ENCODE peak calls at places on chromosome 1, in seven cellular contexts. B is left lung, M is thyroid gland, G is tibial artery, W is fibroblast of lung, F is fibroblast of the aortic adventitia, N is A549. R is an unnamed sample.

GRCh38 chr1:27968692-27969091 is 8.9 kb downstream of the XKR8 start:
- DNase-seq in B (no peak), M (no peak), G (no peak), W (peak), F (peak), N (no peak), R (peak)

GRCh38 chr1:150507912-150508864 is at the start of gene ECM1:
- DNase-seq in B (no peak), M (no peak), G (peak), W (peak), F (peak), N (peak), R (no peak)

GRCh38 chr1:18246543-18246942 is 138.9 kb downstream of the IGSF21 start:
- DNase-seq in B (no peak), M (no peak), G (no peak), W (no peak), F (no peak), N (peak), R (no peak)

GRCh38 chr1:41823453-41823852 is 95.3 kb downstream of the HIVEP3 start:
- DNase-seq in B (no peak), M (peak), G (no peak), W (peak), F (peak), N (no peak), R (no peak)

GRCh38 chr1:185551008-185551407 is 183.2 kb upstream of the HMCN1 start:
- DNase-seq in B (peak), M (no peak), G (peak), W (no peak), F (no peak), N (no peak), R (no peak)

GRCh38 chr1:66436378-66437135 is 97.4 kb upstream of the SGIP1 start:
- DNase-seq in B (no peak), M (no peak), G (no peak), W (peak), F (peak), N (peak), R (peak)

GRCh38 chr1:216051071-216051470 is 372.2 kb downstream of the USH2A start:
- DNase-seq in B (no peak), M (no peak), G (no peak), W (no peak), F (no peak), N (no peak), R (no peak)

GRCh38 chr1:198755715-198756114 is 116.9 kb downstream of the PTPRC start:
- DNase-seq in B (no peak), M (no peak), G (no peak), W (no peak), F (no peak), N (no peak), R (no peak)

GRCh38 chr1:10114746-10115145 is 82.0 kb downstream of the UBE4B start:
- DNase-seq in B (no peak), M (no peak), G (no peak), W (no peak), F (no peak), N (no peak), R (no peak)

GRCh38 chr1:245155186-245156040 is 628 bp downstream of the KIF26B start:
- DNase-seq in B (peak), M (peak), G (no peak), W (peak), F (peak), N (peak), R (no peak)

GRCh38 chr1:31617218-31617916 is at the start of gene HCRTR1:
- DNase-seq in B (peak), M (no peak), G (no peak), W (no peak), F (no peak), N (no peak), R (no peak)

GRCh38 chr1:56551691-56552090 is 27.7 kb downstream of the PLPP3 start:
- DNase-seq in B (no peak), M (peak), G (no peak), W (peak), F (no peak), N (no peak), R (no peak)

GRCh38 chr1:235954306-235955283 is 87.9 kb upstream of the LYST start:
- DNase-seq in B (peak), M (peak), G (peak), W (peak), F (no peak), N (no peak), R (no peak)

GRCh38 chr1:87766737-87767136 is 438.1 kb downstream of the LMO4 start:
- DNase-seq in B (no peak), M (no peak), G (no peak), W (no peak), F (no peak), N (peak), R (no peak)

GRCh38 chr1:210496063-210496462 is 167.4 kb downstream of the HHAT start:
- DNase-seq in B (no peak), M (no peak), G (no peak), W (peak), F (peak), N (no peak), R (peak)

GRCh38 chr1:240611228-240611618 is 732 bp downstream of the GREM2 start:
- DNase-seq in B (no peak), M (no peak), G (no peak), W (no peak), F (no peak), N (no peak), R (no peak)

GRCh38 chr1:45009956-45010854 is 919 bp downstream of the HECTD3 start:
- DNase-seq in B (peak), M (peak), G (no peak), W (no peak), F (no peak), N (peak), R (no peak)

GRCh38 chr1:176643536-176643935 is 180.6 kb downstream of the PAPPA2 start:
- DNase-seq in B (no peak), M (no peak), G (no peak), W (peak), F (peak), N (no peak), R (no peak)

GRCh38 chr1:206895837-206896242 is 1.4 kb upstream of the IL24 start:
- DNase-seq in B (no peak), M (peak), G (no peak), W (peak), F (peak), N (peak), R (peak)

GRCh38 chr1:118821801-118822200 is 166.3 kb downstream of the TBX15 start:
- DNase-seq in B (no peak), M (no peak), G (peak), W (no peak), F (peak), N (no peak), R (no peak)

GRCh38 chr1:202615501-202616354 is 94.5 kb downstream of the SYT2 start:
- DNase-seq in B (no peak), M (no peak), G (peak), W (peak), F (peak), N (no peak), R (no peak)

GRCh38 chr1:2201062-2201461 is 6.5 kb upstream of the FAAP20 start:
- DNase-seq in B (peak), M (no peak), G (no peak), W (no peak), F (no peak), N (no peak), R (no peak)

GRCh38 chr1:2202008-2202575 is 7.5 kb upstream of the FAAP20 start:
- DNase-seq in B (peak), M (no peak), G (no peak), W (no peak), F (no peak), N (no peak), R (no peak)

GRCh38 chr1:2198571-2198970 is 4.0 kb upstream of the FAAP20 start:
- DNase-seq in B (no peak), M (peak), G (no peak), W (no peak), F (no peak), N (no peak), R (no peak)

GRCh38 chr1:2199042-2199810 is 4.7 kb upstream of the FAAP20 start:
- DNase-seq in B (peak), M (peak), G (peak), W (peak), F (peak), N (peak), R (peak)

DNA sequence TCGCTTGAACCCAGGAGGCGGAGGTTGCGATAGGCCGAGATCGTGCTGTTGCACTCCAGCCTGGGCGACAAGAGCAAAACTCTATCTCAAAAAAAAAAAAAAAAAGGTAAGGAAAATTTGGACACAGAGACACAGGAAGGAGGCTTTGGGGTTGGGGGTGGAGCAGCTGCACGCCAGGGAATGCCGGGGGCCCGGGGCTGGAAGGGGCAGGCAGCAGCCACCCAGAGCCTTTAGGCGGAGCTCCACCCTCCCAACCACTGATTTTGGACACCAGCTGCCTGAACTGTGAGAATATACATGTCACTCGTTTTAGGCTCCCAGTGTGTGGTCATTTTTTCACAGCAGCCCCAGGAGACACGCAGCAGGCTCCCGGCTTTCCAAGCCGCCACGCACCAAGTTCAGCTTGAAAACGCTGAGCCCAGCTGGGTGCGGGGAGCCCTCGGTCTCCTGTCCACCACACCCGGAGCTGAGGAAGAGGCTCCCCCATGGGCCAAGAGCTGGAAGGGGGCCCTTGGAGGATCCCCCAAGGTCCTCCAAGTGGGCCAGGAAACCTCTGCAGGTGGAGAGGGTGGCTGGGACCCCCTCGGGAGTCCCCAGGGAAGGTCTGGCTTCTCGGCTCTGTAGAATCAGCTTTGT is 5.9 kb upstream of the FAAP20 start:
- DNase-seq in B (peak), M (no peak), G (no peak), W (no peak), F (no peak), N (no peak), R (no peak)
- H3K4me3 ChIP-seq in B (no peak), M (no peak), G (no peak), W (peak), F (peak), N (no peak), R (no peak)

GRCh38 chr1:15064217-15064929 is 89.2 kb upstream of the TMEM51 start:
- DNase-seq in B (peak), M (no peak), G (no peak), W (no peak), F (no peak), N (no peak), R (no peak)
- TF ChIP-seq CTCF in B (no peak), M (no peak), G (no peak), W (no peak), F (no peak), N (no peak), R (no peak)

GRCh38 chr1:172662464-172663109 is 3.7 kb downstream of the FASLG start:
- DNase-seq in B (no peak), M (peak), G (peak), W (peak), F (no peak), N (no peak), R (peak)

GRCh38 chr1:172656576-172656975 is 2.3 kb upstream of the FASLG start:
- DNase-seq in B (no peak), M (no peak), G (no peak), W (no peak), F (no peak), N (no peak), R (no peak)

GRCh38 chr1:172657586-172657985 is 1.3 kb upstream of the FASLG start:
- DNase-seq in B (no peak), M (no peak), G (no peak), W (no peak), F (no peak), N (no peak), R (no peak)

GRCh38 chr1:172661107-172661506 is 2.2 kb downstream of the FASLG start:
- DNase-seq in B (no peak), M (no peak), G (no peak), W (no peak), F (no peak), N (no peak), R (no peak)

GRCh38 chr1:172658871-172659453 is at the start of gene FASLG:
- DNase-seq in B (peak), M (no peak), G (no peak), W (no peak), F (no peak), N (no peak), R (no peak)
- H3K4me3 ChIP-seq in B (no peak), M (no peak), G (no peak), W (no peak), F (no peak), N (no peak), R (no peak)

GRCh38 chr1:229231754-229232119 is 39.2 kb upstream of the RAB4A start:
- DNase-seq in B (no peak), M (no peak), G (no peak), W (no peak), F (no peak), N (no peak), R (no peak)
- TF ChIP-seq CTCF in B (no peak), M (no peak), G (no peak), W (no peak), F (no peak), N (peak), R (no peak)

GRCh38 chr1:220922951-220923350 is 43.7 kb downstream of the HLX start:
- DNase-seq in B (no peak), M (no peak), G (no peak), W (no peak), F (no peak), N (no peak), R (no peak)

GRCh38 chr1:220921498-220921897 is 42.3 kb downstream of the HLX start:
- DNase-seq in B (no peak), M (no peak), G (no peak), W (no peak), F (no peak), N (no peak), R (no peak)

GRCh38 chr1:220920967-220921366 is 41.7 kb downstream of the HLX start:
- DNase-seq in B (no peak), M (no peak), G (no peak), W (no peak), F (no peak), N (no peak), R (no peak)

GRCh38 chr1:220924331-220924730 is 45.1 kb downstream of the HLX start:
- DNase-seq in B (no peak), M (no peak), G (no peak), W (no peak), F (no peak), N (no peak), R (no peak)

GRCh38 chr1:220921991-220922390 is 42.7 kb downstream of the HLX start:
- DNase-seq in B (no peak), M (no peak), G (no peak), W (no peak), F (no peak), N (no peak), R (no peak)
- H3K4me3 ChIP-seq in B (no peak), M (no peak), G (no peak), W (no peak), F (no peak), N (no peak), R (no peak)

GRCh38 chr1:58431847-58432246 is 114.7 kb downstream of the OMA1 start:
- DNase-seq in B (no peak), M (no peak), G (no peak), W (no peak), F (no peak), N (no peak), R (no peak)

GRCh38 chr1:58434181-58434580 is 112.3 kb downstream of the OMA1 start:
- DNase-seq in B (no peak), M (no peak), G (no peak), W (no peak), F (no peak), N (no peak), R (no peak)

GRCh38 chr1:58430355-58431335 is 115.9 kb downstream of the OMA1 start:
- DNase-seq in B (no peak), M (no peak), G (no peak), W (peak), F (no peak), N (no peak), R (no peak)

GRCh38 chr1:58434587-58434986 is 111.9 kb downstream of the OMA1 start:
- DNase-seq in B (no peak), M (no peak), G (no peak), W (no peak), F (no peak), N (no peak), R (no peak)

GRCh38 chr1:58432813-58433668 is 113.5 kb downstream of the OMA1 start:
- DNase-seq in B (no peak), M (peak), G (no peak), W (peak), F (peak), N (no peak), R (peak)
- TF ChIP-seq CTCF in B (no peak), M (no peak), G (no peak), W (no peak), F (no peak), N (no peak), R (peak)

GRCh38 chr1:43004587-43005459 is 46.2 kb upstream of the SLC2A1 start:
- DNase-seq in B (no peak), M (no peak), G (no peak), W (no peak), F (no peak), N (no peak), R (no peak)

GRCh38 chr1:43005460-43006351 is 47.0 kb upstream of the SLC2A1 start:
- DNase-seq in B (no peak), M (no peak), G (no peak), W (no peak), F (no peak), N (no peak), R (no peak)

GRCh38 chr1:43001434-43001833 is 42.8 kb upstream of the SLC2A1 start:
- DNase-seq in B (no peak), M (no peak), G (no peak), W (no peak), F (no peak), N (no peak), R (no peak)

GRCh38 chr1:43000271-43000670 is 41.6 kb upstream of the SLC2A1 start:
- DNase-seq in B (no peak), M (no peak), G (no peak), W (no peak), F (no peak), N (no peak), R (no peak)

DNA sequence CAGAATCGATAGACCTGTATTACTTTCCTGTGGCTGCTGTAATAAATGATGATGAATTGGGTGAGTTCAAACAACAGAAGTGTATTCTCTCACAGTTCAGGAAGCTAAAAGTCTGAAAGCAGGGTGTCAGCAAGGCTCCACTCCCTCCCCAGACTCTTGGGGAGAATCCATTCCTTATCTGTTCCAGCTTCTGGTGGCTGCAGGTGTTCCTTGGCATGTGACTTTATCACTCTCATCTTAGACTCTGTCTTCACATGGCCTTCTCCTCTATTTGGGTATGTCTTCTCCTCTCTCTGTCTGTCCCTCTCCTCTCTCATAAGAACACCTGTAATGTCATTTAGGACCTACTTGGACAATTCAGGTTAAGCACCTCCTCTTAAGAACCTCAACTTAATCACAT is 44.1 kb upstream of the SLC2A1 start:
- DNase-seq in B (no peak), M (no peak), G (no peak), W (no peak), F (no peak), N (no peak), R (no peak)
- H3K4me3 ChIP-seq in B (no peak), M (no peak), G (no peak), W (no peak), F (no peak), N (no peak), R (no peak)